ENCODE peak calls at places on chromosomes 5 and 9, in ten cellular contexts. X is left ventricle myocardium inferior; J is cardiac fibroblast; B is CD4-positive, alpha-beta T cell; K is neural progenitor cell; C is Panc1; N is cardiac muscle cell; A is dorsolateral prefrontal cortex; U is CD8-positive, alpha-beta T cell; I is tibial artery. Q is an unnamed sample.

GRCh38 chr9:97557606-97558095 is 56.2 kb downstream of the TMOD1 start:
- DNase-seq in X (peak), J (peak), B (no peak), K (no peak), C (no peak), N (peak), A (peak), U (no peak), I (peak), Q (no peak)

GRCh38 chr5:74765201-74765600 is 1.7 kb downstream of the GFM2 start:
- DNase-seq in X (no peak), J (peak), B (no peak), K (peak), C (no peak), N (peak), A (no peak), U (no peak), I (no peak), Q (no peak)

GRCh38 chr5:173950829-173951228 is 38.1 kb upstream of the C5orf47 start:
- DNase-seq in X (no peak), J (no peak), B (no peak), K (no peak), C (no peak), N (no peak), A (no peak), U (no peak), I (no peak), Q (no peak)

GRCh38 chr5:156871212-156871611 is 21.1 kb downstream of the PPP1R2B start:
- DNase-seq in X (no peak), J (no peak), B (no peak), K (no peak), C (no peak), N (no peak), A (no peak), U (no peak), I (no peak), Q (no peak)

GRCh38 chr5:84304591-84304990 is 80.1 kb downstream of the EDIL3 start:
- DNase-seq in X (no peak), J (peak), B (no peak), K (no peak), C (no peak), N (peak), A (no peak), U (no peak), I (no peak), Q (no peak)

GRCh38 chr9:7154003-7154619 is 396.3 kb downstream of the KDM4C start:
- DNase-seq in X (no peak), J (no peak), B (no peak), K (no peak), C (no peak), N (no peak), A (no peak), U (no peak), I (no peak), Q (no peak)

GRCh38 chr5:135211791-135212190 is 177.8 kb upstream of the PITX1 start:
- DNase-seq in X (no peak), J (no peak), B (no peak), K (no peak), C (no peak), N (no peak), A (no peak), U (no peak), I (no peak), Q (no peak)

GRCh38 chr9:30116673-30117217 is 2267.7 kb upstream of the ACO1 start:
- DNase-seq in X (no peak), J (no peak), B (no peak), K (no peak), C (no peak), N (no peak), A (no peak), U (no peak), I (no peak), Q (no peak)

GRCh38 chr5:125835293-125836172 is 587.7 kb upstream of the GRAMD2B start:
- DNase-seq in X (peak), J (peak), B (no peak), K (peak), C (peak), N (peak), A (peak), U (no peak), I (no peak), Q (peak)

GRCh38 chr5:132228241-132229035 is 785 bp upstream of the P4HA2 start:
- DNase-seq in X (no peak), J (no peak), B (no peak), K (no peak), C (no peak), N (no peak), A (peak), U (no peak), I (no peak), Q (peak)

DNA sequence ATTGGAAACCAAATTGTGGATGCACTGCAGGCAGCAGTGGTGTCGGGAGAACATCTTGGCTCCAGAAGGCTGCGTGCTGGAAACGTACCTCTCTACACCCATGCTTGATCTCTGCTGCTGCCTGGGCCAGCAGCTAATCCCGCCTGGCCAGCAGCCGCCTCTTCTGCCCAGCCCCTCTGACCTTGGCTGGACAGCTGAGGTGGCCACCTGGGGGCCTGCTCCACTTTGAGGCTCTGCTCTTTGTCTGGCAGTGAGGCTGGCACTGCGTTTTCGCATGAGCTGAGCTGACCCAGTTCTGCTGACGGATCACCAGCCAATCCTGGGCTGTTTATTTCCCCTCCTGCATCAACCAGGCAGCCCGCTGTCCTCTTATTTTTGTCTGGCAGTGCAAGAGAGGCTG is 154.9 kb downstream of the TENT4A start:
- DNase-seq in X (no peak), J (no peak), B (no peak), K (no peak), C (no peak), N (no peak), A (peak), U (no peak), I (no peak), Q (no peak)
- TF ChIP-seq CTCF in X (no peak), J (no peak), B (no peak), K (no peak), C (no peak), N (no peak), A (no peak), U (no peak), I (no peak), Q (no peak)

GRCh38 chr9:71911061-71911907 is at the start of the genes ABHD17B and C9orf85:
- DNase-seq in X (peak), J (peak), B (peak), K (peak), C (peak), N (peak), A (peak), U (peak), I (peak), Q (peak)

GRCh38 chr9:71911908-71912325 is 478 bp downstream of the C9orf85 start:
- DNase-seq in X (no peak), J (peak), B (no peak), K (no peak), C (no peak), N (peak), A (no peak), U (no peak), I (no peak), Q (no peak)

GRCh38 chr9:71904076-71904475 is 6.9 kb downstream of the ABHD17B start:
- DNase-seq in X (no peak), J (no peak), B (no peak), K (no peak), C (no peak), N (no peak), A (no peak), U (no peak), I (no peak), Q (no peak)

GRCh38 chr9:71910602-71911060 is 362 bp downstream of the ABHD17B start:
- DNase-seq in X (no peak), J (no peak), B (no peak), K (no peak), C (no peak), N (no peak), A (no peak), U (no peak), I (peak), Q (no peak)

GRCh38 chr9:71909887-71910601 is 949 bp downstream of the ABHD17B start:
- DNase-seq in X (peak), J (peak), B (peak), K (peak), C (no peak), N (peak), A (peak), U (peak), I (peak), Q (peak)
- TF ChIP-seq CTCF in X (no peak), J (no peak), B (no peak), K (no peak), C (peak), N (no peak), A (no peak), U (no peak), I (no peak), Q (no peak)

GRCh38 chr9:116859763-116860162 is 172.7 kb downstream of the TRIM32 start:
- DNase-seq in X (no peak), J (no peak), B (no peak), K (no peak), C (no peak), N (no peak), A (peak), U (no peak), I (no peak), Q (no peak)
- TF ChIP-seq CTCF in X (no peak), J (no peak), B (no peak), K (no peak), C (no peak), N (no peak), A (no peak), U (no peak), I (no peak), Q (no peak)

DNA sequence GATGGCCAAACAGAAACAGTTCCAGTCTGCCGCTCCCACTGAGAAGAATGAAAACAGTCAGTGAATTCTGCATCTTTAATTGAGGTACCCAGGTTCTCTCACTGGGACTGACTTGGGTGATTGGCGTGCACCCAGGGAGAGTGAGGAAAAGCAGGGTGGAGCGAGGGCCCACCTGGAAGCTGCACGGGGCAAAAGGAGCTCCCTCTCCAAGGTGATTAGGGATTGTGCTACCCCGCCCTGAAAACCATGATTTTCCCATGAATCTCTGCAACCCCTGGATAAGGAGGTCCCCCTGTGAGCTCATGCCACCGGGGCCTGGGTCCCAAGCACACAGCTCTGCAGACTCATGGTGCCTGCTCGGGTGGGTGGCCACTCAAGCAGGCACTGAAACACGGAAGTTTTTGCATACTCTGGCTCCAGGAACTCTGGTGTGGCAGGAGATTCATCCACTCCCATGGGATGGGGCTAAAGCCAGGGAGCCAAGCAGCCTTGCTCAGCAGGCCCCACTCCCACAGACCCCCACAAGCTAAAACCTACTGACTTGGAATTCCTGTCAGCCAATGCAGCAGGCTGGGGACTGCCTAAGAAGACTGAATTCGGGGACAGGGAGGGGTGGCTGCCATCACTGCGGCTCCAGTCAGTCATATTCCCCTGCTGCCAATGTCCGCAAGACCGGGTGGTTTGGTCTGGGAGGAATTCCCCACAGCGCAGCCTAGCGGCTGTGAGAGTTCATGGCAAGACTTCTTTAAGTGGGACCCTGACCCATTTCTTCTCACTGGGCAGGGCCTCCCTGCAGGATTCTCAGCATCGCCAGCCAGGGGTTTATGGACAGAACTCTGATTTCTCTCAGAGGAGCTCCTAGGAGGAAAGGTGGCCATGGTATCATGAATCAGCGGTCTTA is 652.2 kb upstream of the RGMB start:
- DNase-seq in X (no peak), J (no peak), B (no peak), K (no peak), C (no peak), N (no peak), A (no peak), U (no peak), I (no peak), Q (no peak)
- TF ChIP-seq CTCF in X (no peak), J (no peak), B (no peak), K (no peak), C (no peak), N (no peak), A (no peak), U (no peak), I (no peak), Q (no peak)

DNA sequence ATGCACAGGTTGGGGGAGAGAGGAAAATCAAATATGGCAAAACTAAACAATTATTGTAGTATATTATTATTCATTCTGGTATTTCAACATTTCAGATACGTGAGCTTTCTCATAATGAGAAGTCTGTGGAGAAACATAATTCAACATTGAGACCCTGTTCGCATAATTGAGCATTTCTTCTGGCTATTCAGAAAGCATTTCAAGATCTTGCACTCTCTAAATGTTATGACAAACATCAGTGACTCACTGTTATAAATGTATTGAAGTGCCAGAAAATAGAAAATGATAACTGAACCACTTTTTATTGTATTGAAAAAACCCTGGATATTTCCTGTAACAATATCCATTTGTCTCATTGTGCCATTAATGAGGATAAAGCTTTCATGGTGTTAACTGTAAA is 124.5 kb downstream of the CAMK4 start:
- DNase-seq in X (no peak), J (no peak), B (no peak), K (no peak), C (no peak), N (no peak), A (no peak), U (no peak), I (no peak), Q (no peak)
- TF ChIP-seq CTCF in X (no peak), J (no peak), B (no peak), K (no peak), C (no peak), N (no peak), A (no peak), U (no peak), I (no peak), Q (no peak)

DNA sequence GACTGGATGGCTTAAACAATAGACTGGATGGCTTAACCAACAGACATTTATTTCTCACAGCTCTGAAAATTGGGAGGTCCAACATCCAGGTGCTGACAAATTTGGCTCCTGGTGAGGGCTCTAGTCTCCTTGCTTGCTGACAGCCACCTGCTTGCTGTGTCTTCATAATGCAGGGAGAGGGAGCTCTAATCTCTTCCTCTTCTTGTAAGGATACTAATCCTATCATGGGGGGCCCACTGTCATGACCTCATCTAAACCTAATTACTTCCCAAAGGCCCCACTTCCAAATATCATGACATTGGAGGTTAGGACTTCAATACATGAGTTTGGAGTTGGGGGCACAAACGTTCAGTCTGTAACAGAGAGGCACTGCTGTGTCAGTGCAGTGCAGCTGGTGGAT is 26.4 kb downstream of the FOXD1 start:
- DNase-seq in X (no peak), J (no peak), B (no peak), K (no peak), C (no peak), N (no peak), A (no peak), U (no peak), I (no peak), Q (no peak)
- TF ChIP-seq CTCF in X (no peak), J (no peak), B (no peak), K (peak), C (peak), N (no peak), A (no peak), U (no peak), I (no peak), Q (no peak)

DNA sequence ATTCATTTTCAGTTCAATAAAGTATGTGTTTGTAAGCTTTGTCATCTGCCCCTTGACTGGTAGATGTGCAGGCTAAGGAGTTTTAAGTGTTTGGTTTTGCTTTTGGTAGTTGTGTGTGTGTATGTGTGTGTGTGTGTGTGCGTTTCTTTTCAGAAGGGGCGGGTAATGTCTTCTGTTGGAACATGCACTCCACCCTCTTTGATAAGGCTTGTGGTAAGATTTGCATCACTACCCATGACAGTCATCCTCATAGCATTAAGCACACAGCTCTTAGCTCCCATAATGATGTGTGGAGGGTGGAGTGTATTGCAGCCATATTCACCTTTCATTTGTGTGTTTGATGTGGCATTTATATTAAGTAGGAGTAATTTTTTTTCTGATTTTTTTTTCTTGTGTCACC is 92.0 kb upstream of the FSD1L start:
- DNase-seq in X (no peak), J (peak), B (no peak), K (no peak), C (no peak), N (peak), A (no peak), U (peak), I (no peak), Q (no peak)
- TF ChIP-seq CTCF in X (no peak), J (no peak), B (no peak), K (no peak), C (no peak), N (no peak), A (no peak), U (no peak), I (no peak), Q (no peak)

DNA sequence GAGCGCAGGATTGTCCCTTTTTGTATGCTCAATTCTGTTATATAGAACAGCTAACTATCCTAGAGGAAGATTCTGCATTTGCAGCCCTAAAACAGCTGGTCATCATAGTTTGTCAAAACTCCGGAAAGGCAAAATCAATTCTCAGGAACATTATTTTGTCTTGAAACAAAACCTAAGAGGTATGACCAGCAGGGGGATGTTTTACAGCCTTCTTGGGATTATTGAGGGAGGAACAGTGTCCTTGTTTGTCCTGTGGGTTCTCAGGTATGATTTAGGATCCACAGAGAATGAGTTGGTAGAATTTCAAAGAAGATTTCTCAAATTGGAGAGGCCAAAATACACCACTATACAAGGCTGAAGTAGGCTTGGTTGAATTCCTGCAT is 136.4 kb downstream of the ZSWIM6 start:
- DNase-seq in X (no peak), J (peak), B (no peak), K (no peak), C (no peak), N (peak), A (no peak), U (no peak), I (no peak), Q (no peak)
- TF ChIP-seq CTCF in X (no peak), J (no peak), B (no peak), K (peak), C (peak), N (no peak), A (no peak), U (no peak), I (no peak), Q (no peak)

DNA sequence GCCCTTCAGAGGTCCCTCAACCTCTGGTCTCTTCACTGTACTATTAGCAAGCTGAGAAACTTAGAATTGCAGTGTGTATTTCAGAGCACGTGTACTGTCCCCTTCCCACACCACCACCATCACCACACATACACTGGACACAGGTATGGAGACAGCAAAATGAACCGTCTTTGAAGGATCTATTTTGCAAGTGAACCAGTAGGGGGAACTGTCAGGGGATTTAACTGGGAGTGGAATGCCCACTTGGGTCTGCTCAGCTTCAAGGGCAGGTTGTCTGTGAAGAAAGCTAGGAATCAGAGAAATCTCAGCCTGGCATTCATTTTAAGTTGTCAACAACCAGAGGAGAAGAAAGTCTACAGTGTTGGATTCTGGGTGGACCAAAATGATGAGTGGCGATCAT is 147.0 kb downstream of the DCP2 start:
- DNase-seq in X (no peak), J (no peak), B (no peak), K (peak), C (no peak), N (no peak), A (no peak), U (no peak), I (no peak), Q (no peak)
- TF ChIP-seq CTCF in X (peak), J (peak), B (no peak), K (peak), C (peak), N (peak), A (no peak), U (no peak), I (no peak), Q (no peak)

Q was measured in mesothelial cell of epicardium.